ENCODE peak calls at places on chromosomes 11 and 22, in six cellular contexts. One of them, this sample, is unnamed.

GRCh38 chr22:29435236-29435635 is 3.1 kb upstream of the RFPL1 start:
- DNase-seq in hepatocyte: no peak
- DNase-seq in stomach: no peak
- DNase-seq in kidney: no peak
- DNase-seq in gastrocnemius medialis: no peak
- DNase-seq in effector memory CD4-positive, alpha-beta T cell: no peak
- DNase-seq in this sample: no peak

GRCh38 chr11:125001073-125001764 is 47.2 kb downstream of the CCDC15 start:
- DNase-seq in hepatocyte: no peak
- DNase-seq in stomach: no peak
- DNase-seq in kidney: no peak
- DNase-seq in gastrocnemius medialis: no peak
- DNase-seq in effector memory CD4-positive, alpha-beta T cell: no peak
- DNase-seq in this sample: no peak

GRCh38 chr11:27231519-27231918 is 131.5 kb downstream of the CCDC34 start:
- DNase-seq in hepatocyte: no peak
- DNase-seq in stomach: no peak
- DNase-seq in kidney: no peak
- DNase-seq in gastrocnemius medialis: no peak
- DNase-seq in effector memory CD4-positive, alpha-beta T cell: no peak
- DNase-seq in this sample: no peak

GRCh38 chr11:12684354-12684753 is 10.1 kb downstream of the TEAD1 start:
- DNase-seq in hepatocyte: no peak
- DNase-seq in stomach: no peak
- DNase-seq in kidney: no peak
- DNase-seq in gastrocnemius medialis: no peak
- DNase-seq in effector memory CD4-positive, alpha-beta T cell: no peak
- DNase-seq in this sample: no peak

GRCh38 chr22:46070215-46070721 is 80.1 kb upstream of the PPARA start:
- DNase-seq in hepatocyte: peak; percentile 53
- DNase-seq in stomach: peak; percentile 75
- DNase-seq in kidney: peak; percentile 96
- DNase-seq in gastrocnemius medialis: peak; percentile 85
- DNase-seq in effector memory CD4-positive, alpha-beta T cell: no peak
- DNase-seq in this sample: peak; percentile 92

GRCh38 chr11:96045622-96046456 is 121.9 kb upstream of the MTMR2 start:
- DNase-seq in hepatocyte: peak; percentile 74
- DNase-seq in stomach: peak; percentile 42
- DNase-seq in kidney: peak; percentile 72
- DNase-seq in gastrocnemius medialis: peak; percentile 13
- DNase-seq in effector memory CD4-positive, alpha-beta T cell: no peak
- DNase-seq in this sample: peak; percentile 79

GRCh38 chr11:20161230-20161918 is 1.1 kb upstream of the DBX1 start:
- DNase-seq in hepatocyte: peak; percentile 26
- DNase-seq in stomach: no peak
- DNase-seq in kidney: no peak
- DNase-seq in gastrocnemius medialis: no peak
- DNase-seq in effector memory CD4-positive, alpha-beta T cell: no peak
- DNase-seq in this sample: no peak

GRCh38 chr11:104043137-104043536 is 6.7 kb downstream of the DDI1 start:
- DNase-seq in hepatocyte: peak; percentile 52
- DNase-seq in stomach: no peak
- DNase-seq in kidney: no peak
- DNase-seq in gastrocnemius medialis: no peak
- DNase-seq in effector memory CD4-positive, alpha-beta T cell: no peak
- DNase-seq in this sample: no peak

GRCh38 chr22:29700949-29701927 is 18.6 kb upstream of the CABP7 start:
- DNase-seq in hepatocyte: peak; percentile 57
- DNase-seq in stomach: no peak
- DNase-seq in kidney: no peak
- DNase-seq in gastrocnemius medialis: no peak
- DNase-seq in effector memory CD4-positive, alpha-beta T cell: no peak
- DNase-seq in this sample: no peak

GRCh38 chr11:114075891-114076441 is 16.5 kb downstream of the ZBTB16 start:
- DNase-seq in hepatocyte: peak; percentile 80
- DNase-seq in stomach: no peak
- DNase-seq in kidney: no peak
- DNase-seq in gastrocnemius medialis: peak; percentile 69
- DNase-seq in effector memory CD4-positive, alpha-beta T cell: no peak
- DNase-seq in this sample: peak; percentile 60

GRCh38 chr22:38504731-38505594 is 1.1 kb downstream of the DDX17 start:
- DNase-seq in hepatocyte: peak; percentile 70
- DNase-seq in stomach: peak; percentile 63
- DNase-seq in kidney: peak; percentile 82
- DNase-seq in gastrocnemius medialis: peak; percentile 62
- DNase-seq in effector memory CD4-positive, alpha-beta T cell: peak; percentile 49
- DNase-seq in this sample: peak; percentile 60

GRCh38 chr22:38706101-38706884 is 549 bp downstream of the GTPBP1 start:
- DNase-seq in hepatocyte: peak; percentile 62
- DNase-seq in stomach: peak; percentile 60
- DNase-seq in kidney: peak; percentile 91
- DNase-seq in gastrocnemius medialis: peak; percentile 39
- DNase-seq in effector memory CD4-positive, alpha-beta T cell: peak; percentile 32
- DNase-seq in this sample: peak; percentile 82

GRCh38 chr22:20412474-20413216 is 18.7 kb downstream of the ZNF74 start:
- DNase-seq in hepatocyte: no peak
- DNase-seq in stomach: no peak
- DNase-seq in kidney: no peak
- DNase-seq in gastrocnemius medialis: no peak
- DNase-seq in effector memory CD4-positive, alpha-beta T cell: no peak
- DNase-seq in this sample: no peak

GRCh38 chr22:29130490-29130889 is 57.7 kb downstream of the KREMEN1 start:
- DNase-seq in hepatocyte: no peak
- DNase-seq in stomach: no peak
- DNase-seq in kidney: no peak
- DNase-seq in gastrocnemius medialis: no peak
- DNase-seq in effector memory CD4-positive, alpha-beta T cell: no peak
- DNase-seq in this sample: no peak

GRCh38 chr11:1410366-1411291 is 20.9 kb downstream of the BRSK2 start:
- DNase-seq in hepatocyte: peak; percentile 63
- DNase-seq in stomach: no peak
- DNase-seq in kidney: no peak
- DNase-seq in gastrocnemius medialis: no peak
- DNase-seq in effector memory CD4-positive, alpha-beta T cell: no peak
- DNase-seq in this sample: no peak

GRCh38 chr11:88484873-88485621 is 147.5 kb upstream of the CTSC start:
- DNase-seq in hepatocyte: peak; percentile 49
- DNase-seq in stomach: no peak
- DNase-seq in kidney: peak; percentile 70
- DNase-seq in gastrocnemius medialis: no peak
- DNase-seq in effector memory CD4-positive, alpha-beta T cell: no peak
- DNase-seq in this sample: no peak

DNA sequence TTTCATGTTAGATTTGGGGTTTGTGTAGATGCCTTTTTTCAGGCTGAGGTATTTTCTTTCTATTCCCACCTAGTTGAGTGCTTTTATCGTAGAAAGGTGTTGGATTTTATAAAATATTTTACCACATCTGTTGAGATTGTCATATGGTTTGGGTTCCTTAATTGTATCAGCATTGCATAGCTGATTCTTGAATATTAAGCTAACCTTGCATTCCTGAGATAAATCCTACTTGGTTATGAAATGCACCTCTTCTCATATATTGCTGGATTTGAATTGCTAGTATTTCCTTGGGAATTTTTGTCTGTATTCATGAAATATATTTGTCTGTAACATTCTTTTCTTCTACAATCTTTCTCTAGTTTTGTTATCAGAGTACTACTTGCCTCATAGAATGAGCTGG is 10.1 kb downstream of the XKR3 start:
- DNase-seq in hepatocyte: no peak
- DNase-seq in stomach: no peak
- DNase-seq in kidney: no peak
- DNase-seq in gastrocnemius medialis: no peak
- DNase-seq in effector memory CD4-positive, alpha-beta T cell: no peak
- DNase-seq in this sample: no peak
- H3K9me3 ChIP-seq in hepatocyte: no peaks in the 10 kb centered on the region
- H3K9me3 ChIP-seq in stomach: peaks cover 7% of the 10 kb centered on the region
- H3K9me3 ChIP-seq in kidney: no peaks in the 10 kb centered on the region
- H3K9me3 ChIP-seq in gastrocnemius medialis: no peaks in the 10 kb centered on the region
- H3K9me3 ChIP-seq in effector memory CD4-positive, alpha-beta T cell: no peaks in the 10 kb centered on the region
- H3K9me3 ChIP-seq in this sample: no peaks in the 10 kb centered on the region

GRCh38 chr11:72393303-72393702 is 41.0 kb downstream of the CLPB start:
- DNase-seq in hepatocyte: no peak
- DNase-seq in stomach: no peak
- DNase-seq in kidney: no peak
- DNase-seq in gastrocnemius medialis: no peak
- DNase-seq in effector memory CD4-positive, alpha-beta T cell: no peak
- DNase-seq in this sample: no peak

GRCh38 chr11:72394456-72394855 is 39.9 kb downstream of the CLPB start:
- DNase-seq in hepatocyte: no peak
- DNase-seq in stomach: no peak
- DNase-seq in kidney: no peak
- DNase-seq in gastrocnemius medialis: no peak
- DNase-seq in effector memory CD4-positive, alpha-beta T cell: no peak
- DNase-seq in this sample: no peak

GRCh38 chr11:72391638-72392423 is 42.5 kb downstream of the CLPB start:
- DNase-seq in hepatocyte: no peak
- DNase-seq in stomach: no peak
- DNase-seq in kidney: no peak
- DNase-seq in gastrocnemius medialis: no peak
- DNase-seq in effector memory CD4-positive, alpha-beta T cell: no peak
- DNase-seq in this sample: no peak

DNA sequence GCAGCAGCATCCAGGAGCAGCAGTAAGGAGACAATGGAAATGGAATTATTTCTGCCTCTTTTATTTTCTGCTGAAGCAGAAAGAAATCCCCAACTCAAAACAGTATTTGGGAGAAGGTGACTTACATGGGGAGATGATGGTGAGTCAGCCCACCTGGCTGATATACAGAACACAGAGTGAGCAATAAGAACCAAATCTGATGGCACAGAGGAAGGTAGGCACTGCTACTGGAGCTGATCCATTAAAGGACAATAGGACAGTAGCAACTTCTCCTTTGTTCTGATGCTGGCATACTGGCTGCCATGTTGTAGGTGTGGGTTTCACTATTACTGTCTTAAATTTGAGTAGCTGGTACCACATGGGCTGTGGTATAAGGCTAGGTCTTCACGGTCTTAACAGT is 45.2 kb downstream of the CLPB start:
- DNase-seq in hepatocyte: no peak
- DNase-seq in stomach: no peak
- DNase-seq in kidney: no peak
- DNase-seq in gastrocnemius medialis: no peak
- DNase-seq in effector memory CD4-positive, alpha-beta T cell: no peak
- DNase-seq in this sample: no peak
- H3K9me3 ChIP-seq in hepatocyte: no peaks in the 10 kb centered on the region
- H3K9me3 ChIP-seq in stomach: peaks cover under 1% of the 10 kb centered on the region
- H3K9me3 ChIP-seq in kidney: peaks cover 4% of the 10 kb centered on the region
- H3K9me3 ChIP-seq in gastrocnemius medialis: no peaks in the 10 kb centered on the region
- H3K9me3 ChIP-seq in effector memory CD4-positive, alpha-beta T cell: peaks cover under 1% of the 10 kb centered on the region
- H3K9me3 ChIP-seq in this sample: no peaks in the 10 kb centered on the region

DNA sequence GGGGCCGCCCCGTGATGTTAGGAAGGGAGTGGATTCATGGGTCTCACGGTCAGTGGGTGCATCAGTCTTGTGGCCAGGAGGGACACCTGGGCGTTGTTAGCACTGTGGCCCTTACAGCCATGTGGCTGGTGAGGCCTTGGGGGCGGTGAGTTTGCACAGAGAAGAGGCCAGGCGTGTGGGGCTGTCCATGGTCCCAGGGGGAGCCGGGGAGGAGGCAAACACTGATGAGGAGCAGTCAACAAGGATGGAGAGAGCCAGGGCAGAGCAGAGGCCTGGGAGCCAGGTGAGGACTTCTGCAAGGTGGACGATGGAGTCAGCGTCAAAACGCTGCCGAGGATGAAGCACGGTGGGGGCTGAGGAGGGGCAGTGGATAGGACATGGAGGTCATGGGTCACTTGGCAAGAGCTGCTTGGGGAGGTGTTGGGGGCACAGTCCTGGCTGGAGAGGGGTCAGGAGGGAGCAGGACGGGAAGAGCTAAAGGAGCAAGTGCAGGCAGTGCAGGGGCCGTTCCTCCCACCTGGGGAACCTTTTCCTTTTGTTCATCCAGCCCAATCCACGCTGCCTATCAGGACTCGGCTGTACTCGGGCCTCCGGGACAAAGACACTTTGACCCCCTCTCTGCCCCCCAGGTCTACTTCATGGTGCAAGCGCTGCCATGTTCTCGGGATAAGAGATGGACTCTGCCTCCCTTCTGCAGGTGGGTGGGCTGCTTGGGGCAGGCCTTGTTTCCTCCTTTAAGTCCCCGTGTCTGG is 801.1 kb downstream of the TBC1D22A start:
- DNase-seq in hepatocyte: no peak
- DNase-seq in stomach: no peak
- DNase-seq in kidney: no peak
- DNase-seq in gastrocnemius medialis: no peak
- DNase-seq in effector memory CD4-positive, alpha-beta T cell: no peak
- DNase-seq in this sample: no peak
- H3K9me3 ChIP-seq in hepatocyte: no peaks in the 10 kb centered on the region
- H3K9me3 ChIP-seq in stomach: no peaks in the 10 kb centered on the region
- H3K9me3 ChIP-seq in kidney: no peaks in the 10 kb centered on the region
- H3K9me3 ChIP-seq in gastrocnemius medialis: no peaks in the 10 kb centered on the region
- H3K9me3 ChIP-seq in effector memory CD4-positive, alpha-beta T cell: no peaks in the 10 kb centered on the region
- H3K9me3 ChIP-seq in this sample: no peaks in the 10 kb centered on the region

DNA sequence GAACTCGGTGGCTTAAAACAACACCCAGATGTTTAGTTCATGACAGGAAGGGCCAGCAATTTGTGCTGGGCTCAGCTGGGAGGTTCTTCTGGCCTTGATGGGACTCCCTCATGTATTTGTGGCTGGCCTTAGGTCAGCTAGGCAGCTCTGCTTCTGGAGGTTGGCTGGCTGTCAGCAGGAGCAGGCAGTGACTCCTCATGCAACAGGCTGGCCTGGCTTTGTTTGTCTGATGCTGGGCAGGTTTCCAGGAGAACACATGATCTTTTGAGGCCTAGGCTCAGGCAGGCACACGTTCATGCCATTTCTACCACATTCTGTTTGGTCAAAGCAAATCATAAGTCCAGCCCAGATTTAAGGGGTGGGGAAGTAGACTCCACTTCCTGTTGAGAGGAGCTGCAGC is 571.2 kb downstream of the TBC1D22A start:
- DNase-seq in hepatocyte: no peak
- DNase-seq in stomach: no peak
- DNase-seq in kidney: no peak
- DNase-seq in gastrocnemius medialis: no peak
- DNase-seq in effector memory CD4-positive, alpha-beta T cell: no peak
- DNase-seq in this sample: no peak
- H3K9me3 ChIP-seq in hepatocyte: no peaks in the 10 kb centered on the region
- H3K9me3 ChIP-seq in stomach: peaks cover 15% of the 10 kb centered on the region
- H3K9me3 ChIP-seq in kidney: no peaks in the 10 kb centered on the region
- H3K9me3 ChIP-seq in gastrocnemius medialis: no peaks in the 10 kb centered on the region
- H3K9me3 ChIP-seq in effector memory CD4-positive, alpha-beta T cell: no peaks in the 10 kb centered on the region
- H3K9me3 ChIP-seq in this sample: no peaks in the 10 kb centered on the region

GRCh38 chr22:49189871-49190270 is 637.8 kb downstream of the BRD1 start:
- DNase-seq in hepatocyte: no peak
- DNase-seq in stomach: no peak
- DNase-seq in kidney: peak; percentile 35
- DNase-seq in gastrocnemius medialis: no peak
- DNase-seq in effector memory CD4-positive, alpha-beta T cell: no peak
- DNase-seq in this sample: no peak
- H3K9me3 ChIP-seq in hepatocyte: no peaks in the 10 kb centered on the region
- H3K9me3 ChIP-seq in stomach: no peaks in the 10 kb centered on the region
- H3K9me3 ChIP-seq in kidney: no peaks in the 10 kb centered on the region
- H3K9me3 ChIP-seq in gastrocnemius medialis: no peaks in the 10 kb centered on the region
- H3K9me3 ChIP-seq in effector memory CD4-positive, alpha-beta T cell: no peaks in the 10 kb centered on the region
- H3K9me3 ChIP-seq in this sample: no peaks in the 10 kb centered on the region